ENCODE peak calls at places on chromosomes 5 and 9, in six cellular contexts. One of them, this sample, is unnamed.

GRCh38 chr5:89003563-89004036 is 120.6 kb upstream of the MEF2C start:
- DNase-seq in suprapubic skin: no peak
- DNase-seq in GM10248: no peak
- DNase-seq in adrenal gland: no peak
- DNase-seq in GM12891: no peak
- DNase-seq in NCI-H1694 treated with DMSO at 0.1 percent for 48 hours: no peak
- DNase-seq in this sample: no peak

GRCh38 chr5:6659941-6660684 is 26.9 kb downstream of the SRD5A1 start:
- DNase-seq in suprapubic skin: no peak
- DNase-seq in GM10248: peak; percentile 72
- DNase-seq in adrenal gland: no peak
- DNase-seq in GM12891: peak; percentile 48
- DNase-seq in NCI-H1694 treated with DMSO at 0.1 percent for 48 hours: no peak
- DNase-seq in this sample: no peak

GRCh38 chr9:137046094-137046787 is at the start of gene NPDC1:
- DNase-seq in suprapubic skin: no peak
- DNase-seq in GM10248: peak; percentile 93
- DNase-seq in adrenal gland: peak; percentile 82
- DNase-seq in GM12891: peak; percentile 97
- DNase-seq in NCI-H1694 treated with DMSO at 0.1 percent for 48 hours: peak; percentile 46
- DNase-seq in this sample: peak; percentile 89

GRCh38 chr5:159923008-159923407 is 6.7 kb downstream of the ADRA1B start:
- DNase-seq in suprapubic skin: no peak
- DNase-seq in GM10248: no peak
- DNase-seq in adrenal gland: no peak
- DNase-seq in GM12891: no peak
- DNase-seq in NCI-H1694 treated with DMSO at 0.1 percent for 48 hours: no peak
- DNase-seq in this sample: no peak

GRCh38 chr5:160685219-160685618 is 166.8 kb downstream of the ATP10B start:
- DNase-seq in suprapubic skin: no peak
- DNase-seq in GM10248: no peak
- DNase-seq in adrenal gland: no peak
- DNase-seq in GM12891: no peak
- DNase-seq in NCI-H1694 treated with DMSO at 0.1 percent for 48 hours: no peak
- DNase-seq in this sample: peak; percentile 54

GRCh38 chr9:129273941-129274709 is 96.1 kb upstream of the IER5L start:
- DNase-seq in suprapubic skin: peak; percentile 22
- DNase-seq in GM10248: no peak
- DNase-seq in adrenal gland: no peak
- DNase-seq in GM12891: no peak
- DNase-seq in NCI-H1694 treated with DMSO at 0.1 percent for 48 hours: no peak
- DNase-seq in this sample: no peak

GRCh38 chr5:78776637-78777036 is 128.1 kb upstream of the LHFPL2 start:
- DNase-seq in suprapubic skin: no peak
- DNase-seq in GM10248: no peak
- DNase-seq in adrenal gland: no peak
- DNase-seq in GM12891: no peak
- DNase-seq in NCI-H1694 treated with DMSO at 0.1 percent for 48 hours: no peak
- DNase-seq in this sample: no peak

GRCh38 chr5:142925795-142926194 is 155.6 kb downstream of the ARHGAP26 start:
- DNase-seq in suprapubic skin: no peak
- DNase-seq in GM10248: no peak
- DNase-seq in adrenal gland: no peak
- DNase-seq in GM12891: no peak
- DNase-seq in NCI-H1694 treated with DMSO at 0.1 percent for 48 hours: no peak
- DNase-seq in this sample: peak; percentile 45

GRCh38 chr5:42235241-42235640 is 188.0 kb upstream of the GHR start:
- DNase-seq in suprapubic skin: no peak
- DNase-seq in GM10248: no peak
- DNase-seq in adrenal gland: no peak
- DNase-seq in GM12891: no peak
- DNase-seq in NCI-H1694 treated with DMSO at 0.1 percent for 48 hours: no peak
- DNase-seq in this sample: no peak

GRCh38 chr5:35926389-35927051 is 11.9 kb downstream of the CAPSL start:
- DNase-seq in suprapubic skin: no peak
- DNase-seq in GM10248: peak; percentile 61
- DNase-seq in adrenal gland: peak; percentile 73
- DNase-seq in GM12891: peak; percentile 25
- DNase-seq in NCI-H1694 treated with DMSO at 0.1 percent for 48 hours: peak; percentile 75
- DNase-seq in this sample: peak; percentile 62

GRCh38 chr5:124902097-124902821 is 155.8 kb upstream of the ZNF608 start:
- DNase-seq in suprapubic skin: no peak
- DNase-seq in GM10248: peak; percentile 65
- DNase-seq in adrenal gland: no peak
- DNase-seq in GM12891: peak; percentile 30
- DNase-seq in NCI-H1694 treated with DMSO at 0.1 percent for 48 hours: peak; percentile 45
- DNase-seq in this sample: no peak

GRCh38 chr5:43065384-43066230 is 25.5 kb upstream of the ANXA2R start:
- DNase-seq in suprapubic skin: peak; percentile 84
- DNase-seq in GM10248: no peak
- DNase-seq in adrenal gland: peak; percentile 74
- DNase-seq in GM12891: no peak
- DNase-seq in NCI-H1694 treated with DMSO at 0.1 percent for 48 hours: peak; percentile 65
- DNase-seq in this sample: peak; percentile 54

GRCh38 chr5:35372482-35372881 is 142.2 kb upstream of the PRLR start:
- DNase-seq in suprapubic skin: no peak
- DNase-seq in GM10248: no peak
- DNase-seq in adrenal gland: no peak
- DNase-seq in GM12891: no peak
- DNase-seq in NCI-H1694 treated with DMSO at 0.1 percent for 48 hours: no peak
- DNase-seq in this sample: no peak

GRCh38 chr9:98536542-98537173 is 172.1 kb downstream of the GABBR2 start:
- DNase-seq in suprapubic skin: no peak
- DNase-seq in GM10248: peak; percentile 59
- DNase-seq in adrenal gland: peak; percentile 42
- DNase-seq in GM12891: peak; percentile 39
- DNase-seq in NCI-H1694 treated with DMSO at 0.1 percent for 48 hours: no peak
- DNase-seq in this sample: peak; percentile 19

GRCh38 chr5:139751236-139751635 is 44.4 kb upstream of the PSD2 start:
- DNase-seq in suprapubic skin: no peak
- DNase-seq in GM10248: no peak
- DNase-seq in adrenal gland: no peak
- DNase-seq in GM12891: no peak
- DNase-seq in NCI-H1694 treated with DMSO at 0.1 percent for 48 hours: no peak
- DNase-seq in this sample: no peak

GRCh38 chr5:138448481-138449398 is 9.9 kb downstream of the REEP2 start:
- DNase-seq in suprapubic skin: no peak
- DNase-seq in GM10248: no peak
- DNase-seq in adrenal gland: no peak
- DNase-seq in GM12891: no peak
- DNase-seq in NCI-H1694 treated with DMSO at 0.1 percent for 48 hours: peak; percentile 58
- DNase-seq in this sample: no peak

GRCh38 chr9:108766786-108767185 is 89.0 kb downstream of the ACTL7B start:
- DNase-seq in suprapubic skin: no peak
- DNase-seq in GM10248: no peak
- DNase-seq in adrenal gland: no peak
- DNase-seq in GM12891: no peak
- DNase-seq in NCI-H1694 treated with DMSO at 0.1 percent for 48 hours: no peak
- DNase-seq in this sample: no peak

GRCh38 chr5:119435436-119436132 is 16.7 kb upstream of the HSD17B4 start:
- DNase-seq in suprapubic skin: no peak
- DNase-seq in GM10248: peak; percentile 52
- DNase-seq in adrenal gland: peak; percentile 65
- DNase-seq in GM12891: no peak
- DNase-seq in NCI-H1694 treated with DMSO at 0.1 percent for 48 hours: no peak
- DNase-seq in this sample: peak; percentile 61

GRCh38 chr9:79559501-79560181 is 12.1 kb upstream of the TLE4 start:
- DNase-seq in suprapubic skin: no peak
- DNase-seq in GM10248: no peak
- DNase-seq in adrenal gland: no peak
- DNase-seq in GM12891: no peak
- DNase-seq in NCI-H1694 treated with DMSO at 0.1 percent for 48 hours: no peak
- DNase-seq in this sample: no peak

GRCh38 chr5:75601567-75601966 is 9.7 kb upstream of the ANKDD1B start:
- DNase-seq in suprapubic skin: no peak
- DNase-seq in GM10248: no peak
- DNase-seq in adrenal gland: no peak
- DNase-seq in GM12891: no peak
- DNase-seq in NCI-H1694 treated with DMSO at 0.1 percent for 48 hours: no peak
- DNase-seq in this sample: no peak

GRCh38 chr5:180801596-180802324 is 846 bp downstream of the MGAT1 start:
- DNase-seq in suprapubic skin: no peak
- DNase-seq in GM10248: no peak
- DNase-seq in adrenal gland: peak; percentile 24
- DNase-seq in GM12891: no peak
- DNase-seq in NCI-H1694 treated with DMSO at 0.1 percent for 48 hours: no peak
- DNase-seq in this sample: no peak

GRCh38 chr5:42801516-42802166 is 10.1 kb downstream of the SELENOP start:
- DNase-seq in suprapubic skin: no peak
- DNase-seq in GM10248: no peak
- DNase-seq in adrenal gland: no peak
- DNase-seq in GM12891: no peak
- DNase-seq in NCI-H1694 treated with DMSO at 0.1 percent for 48 hours: no peak
- DNase-seq in this sample: no peak

GRCh38 chr9:130448035-130448624 is 3.4 kb downstream of the ASS1 start:
- DNase-seq in suprapubic skin: no peak
- DNase-seq in GM10248: no peak
- DNase-seq in adrenal gland: no peak
- DNase-seq in GM12891: no peak
- DNase-seq in NCI-H1694 treated with DMSO at 0.1 percent for 48 hours: peak; percentile 29
- DNase-seq in this sample: no peak

GRCh38 chr9:27195191-27195590 is 86.2 kb downstream of the TEK start:
- DNase-seq in suprapubic skin: no peak
- DNase-seq in GM10248: no peak
- DNase-seq in adrenal gland: no peak
- DNase-seq in GM12891: no peak
- DNase-seq in NCI-H1694 treated with DMSO at 0.1 percent for 48 hours: no peak
- DNase-seq in this sample: no peak

GRCh38 chr5:14475013-14475412 is 106.6 kb upstream of the OTULINL start:
- DNase-seq in suprapubic skin: no peak
- DNase-seq in GM10248: no peak
- DNase-seq in adrenal gland: no peak
- DNase-seq in GM12891: no peak
- DNase-seq in NCI-H1694 treated with DMSO at 0.1 percent for 48 hours: no peak
- DNase-seq in this sample: no peak

GRCh38 chr9:4678679-4679267 is 596 bp upstream of the CDC37L1 start:
- DNase-seq in suprapubic skin: no peak
- DNase-seq in GM10248: no peak
- DNase-seq in adrenal gland: peak; percentile 31
- DNase-seq in GM12891: no peak
- DNase-seq in NCI-H1694 treated with DMSO at 0.1 percent for 48 hours: peak; percentile 65
- DNase-seq in this sample: no peak

GRCh38 chr9:129757045-129757444 is 4.2 kb upstream of the PTGES start:
- DNase-seq in suprapubic skin: no peak
- DNase-seq in GM10248: no peak
- DNase-seq in adrenal gland: no peak
- DNase-seq in GM12891: no peak
- DNase-seq in NCI-H1694 treated with DMSO at 0.1 percent for 48 hours: no peak
- DNase-seq in this sample: no peak

GRCh38 chr9:20219437-20219836 is 402.9 kb downstream of the MLLT3 start:
- DNase-seq in suprapubic skin: no peak
- DNase-seq in GM10248: no peak
- DNase-seq in adrenal gland: no peak
- DNase-seq in GM12891: no peak
- DNase-seq in NCI-H1694 treated with DMSO at 0.1 percent for 48 hours: no peak
- DNase-seq in this sample: no peak

GRCh38 chr5:159061186-159061796 is 38.4 kb downstream of the EBF1 start:
- DNase-seq in suprapubic skin: peak; percentile 81
- DNase-seq in GM10248: no peak
- DNase-seq in adrenal gland: peak; percentile 43
- DNase-seq in GM12891: no peak
- DNase-seq in NCI-H1694 treated with DMSO at 0.1 percent for 48 hours: no peak
- DNase-seq in this sample: peak; percentile 24

GRCh38 chr9:34375901-34376595 is 650 bp downstream of the MYORG start:
- DNase-seq in suprapubic skin: no peak
- DNase-seq in GM10248: peak; percentile 59
- DNase-seq in adrenal gland: peak; percentile 59
- DNase-seq in GM12891: no peak
- DNase-seq in NCI-H1694 treated with DMSO at 0.1 percent for 48 hours: no peak
- DNase-seq in this sample: peak; percentile 75

GRCh38 chr5:112554089-112554977 is 135.3 kb upstream of the EPB41L4A start:
- DNase-seq in suprapubic skin: no peak
- DNase-seq in GM10248: no peak
- DNase-seq in adrenal gland: no peak
- DNase-seq in GM12891: no peak
- DNase-seq in NCI-H1694 treated with DMSO at 0.1 percent for 48 hours: no peak
- DNase-seq in this sample: no peak

GRCh38 chr5:152306386-152306785 is 98.7 kb downstream of the NMUR2 start:
- DNase-seq in suprapubic skin: no peak
- DNase-seq in GM10248: no peak
- DNase-seq in adrenal gland: no peak
- DNase-seq in GM12891: no peak
- DNase-seq in NCI-H1694 treated with DMSO at 0.1 percent for 48 hours: no peak
- DNase-seq in this sample: no peak

GRCh38 chr9:15543033-15543791 is 9.6 kb upstream of the CCDC171 start:
- DNase-seq in suprapubic skin: no peak
- DNase-seq in GM10248: no peak
- DNase-seq in adrenal gland: no peak
- DNase-seq in GM12891: no peak
- DNase-seq in NCI-H1694 treated with DMSO at 0.1 percent for 48 hours: no peak
- DNase-seq in this sample: no peak

GRCh38 chr5:72940082-72940481 is 15.8 kb upstream of the FCHO2 start:
- DNase-seq in suprapubic skin: no peak
- DNase-seq in GM10248: no peak
- DNase-seq in adrenal gland: no peak
- DNase-seq in GM12891: no peak
- DNase-seq in NCI-H1694 treated with DMSO at 0.1 percent for 48 hours: no peak
- DNase-seq in this sample: no peak

GRCh38 chr5:39302507-39302906 is 61.8 kb downstream of the C9 start:
- DNase-seq in suprapubic skin: no peak
- DNase-seq in GM10248: no peak
- DNase-seq in adrenal gland: no peak
- DNase-seq in GM12891: no peak
- DNase-seq in NCI-H1694 treated with DMSO at 0.1 percent for 48 hours: no peak
- DNase-seq in this sample: no peak

GRCh38 chr5:68024426-68024825 is 191.1 kb upstream of the PIK3R1 start:
- DNase-seq in suprapubic skin: no peak
- DNase-seq in GM10248: no peak
- DNase-seq in adrenal gland: no peak
- DNase-seq in GM12891: no peak
- DNase-seq in NCI-H1694 treated with DMSO at 0.1 percent for 48 hours: no peak
- DNase-seq in this sample: no peak

GRCh38 chr9:81871695-81872094 is 56.5 kb upstream of the SPATA31D4 start:
- DNase-seq in suprapubic skin: no peak
- DNase-seq in GM10248: no peak
- DNase-seq in adrenal gland: no peak
- DNase-seq in GM12891: no peak
- DNase-seq in NCI-H1694 treated with DMSO at 0.1 percent for 48 hours: no peak
- DNase-seq in this sample: no peak

This sample was measured in body of pancreas.